ENCODE peak calls at places on chromosomes 12 and 14, in seven cellular contexts. V is germinal center; Z is AG09309; I is stimulated activated CD8-positive, alpha-beta memory T cell treated with anti-CD3 and anti-CD28 coated beads, Interleukin-7, amount 100 ng/mL, for 1 hour; T is A549; K is HAP-1; U is bronchial epithelial cell. S is an unnamed sample.

GRCh38 chr12:52211716-52212585 is 20.1 kb upstream of the KRT80 start:
- DNase-seq in I (no peak), V (no peak), T (no peak), Z (no peak), U (no peak), K (no peak), S (no peak)

GRCh38 chr12:1435456-1435855 is 158.9 kb downstream of the FBXL14 start:
- DNase-seq in T (no peak), U (peak), I (no peak), Z (no peak), V (no peak), K (no peak), S (no peak)

GRCh38 chr12:47504775-47505446 is 200.9 kb downstream of the RPAP3 start:
- DNase-seq in U (peak), I (no peak), Z (peak), K (no peak), T (no peak), V (no peak), S (no peak)

GRCh38 chr12:130423136-130423535 is 85.4 kb downstream of the PIWIL1 start:
- DNase-seq in Z (no peak), U (no peak), T (no peak), K (no peak), V (no peak), I (no peak), S (no peak)

GRCh38 chr12:12209043-12209442 is 57.8 kb downstream of the LRP6 start:
- DNase-seq in Z (no peak), I (no peak), K (peak), U (no peak), T (no peak), V (no peak), S (no peak)

GRCh38 chr14:56131004-56131864 is 13.0 kb downstream of the PELI2 start:
- DNase-seq in I (no peak), U (no peak), Z (no peak), T (no peak), K (no peak), V (no peak), S (no peak)

GRCh38 chr12:42584539-42585174 is 4.9 kb downstream of the PRICKLE1 start:
- DNase-seq in I (no peak), U (no peak), V (no peak), Z (no peak), T (no peak), K (no peak), S (no peak)

GRCh38 chr12:104784592-104784991 is 173.5 kb downstream of the SLC41A2 start:
- DNase-seq in T (no peak), Z (no peak), K (no peak), I (no peak), U (no peak), V (no peak), S (no peak)

GRCh38 chr12:53049582-53050318 is at the start of gene TNS2:
- DNase-seq in V (no peak), Z (no peak), T (peak), K (peak), U (peak), I (no peak), S (peak)

GRCh38 chr14:52400846-52401245 is 86.7 kb downstream of the PTGER2 start:
- DNase-seq in I (no peak), U (no peak), K (no peak), V (no peak), T (no peak), Z (no peak), S (no peak)

GRCh38 chr12:105724651-105725050 is 394.2 kb downstream of the C12orf75 start:
- DNase-seq in U (no peak), K (peak), T (no peak), Z (no peak), V (no peak), I (no peak), S (no peak)

GRCh38 chr14:57391609-57392195 is 1.3 kb downstream of the NAA30 start:
- DNase-seq in T (no peak), I (no peak), K (no peak), V (no peak), U (no peak), Z (no peak), S (no peak)

GRCh38 chr12:51592034-51592705 is 1.1 kb downstream of the SCN8A start:
- DNase-seq in V (no peak), T (no peak), I (no peak), Z (peak), K (no peak), U (no peak), S (no peak)

GRCh38 chr12:6226002-6226700 is 26.0 kb downstream of the CD9 start:
- DNase-seq in K (no peak), I (no peak), U (peak), V (no peak), T (no peak), Z (no peak), S (peak)

GRCh38 chr12:20259786-20260185 is 108.6 kb upstream of the PDE3A start:
- DNase-seq in Z (no peak), U (no peak), T (no peak), K (no peak), V (no peak), I (no peak), S (no peak)

GRCh38 chr14:61438860-61439765 is 117.7 kb downstream of the PRKCH start:
- DNase-seq in I (no peak), Z (peak), U (peak), V (no peak), K (no peak), T (peak), S (peak)

GRCh38 chr12:124434951-124435805 is 132.2 kb downstream of the NCOR2 start:
- DNase-seq in Z (no peak), V (no peak), K (no peak), U (no peak), T (no peak), I (no peak), S (no peak)

GRCh38 chr12:114812858-114813761 is 129.1 kb upstream of the TBX3 start:
- DNase-seq in T (peak), K (no peak), Z (no peak), I (no peak), U (no peak), V (no peak), S (no peak)

GRCh38 chr12:14185441-14186192 is 179.9 kb upstream of the ATF7IP start:
- DNase-seq in T (peak), Z (peak), V (peak), K (peak), U (peak), I (no peak), S (no peak)

GRCh38 chr14:80523518-80524117 is 312.3 kb upstream of the DIO2 start:
- DNase-seq in Z (no peak), V (no peak), T (no peak), I (no peak), U (peak), K (no peak), S (no peak)

GRCh38 chr14:88164906-88165534 is 158.0 kb downstream of the KCNK10 start:
- DNase-seq in K (no peak), I (no peak), T (no peak), U (no peak), Z (no peak), V (no peak), S (no peak)

GRCh38 chr14:105047283-105048016 is 17.8 kb downstream of the GPR132 start:
- DNase-seq in K (no peak), I (no peak), T (no peak), U (no peak), V (no peak), Z (no peak), S (no peak)

GRCh38 chr12:52496054-52496453 is 3.0 kb upstream of the KRT6A start:
- DNase-seq in K (no peak), U (no peak), V (no peak), Z (no peak), I (no peak), T (no peak), S (no peak)

S was measured in right lobe of liver.